ENCODE peak calls at places on chromosome 4, in four cellular contexts. W is K562, K is HepG2, N is GM12878. G is an unnamed sample.

GRCh38 chr4:179624768-179625181 is 2182.5 kb upstream of the AGA start:
- DNase-seq in W (no peak), K (no peak), N (no peak), G (no peak)

GRCh38 chr4:36256398-36256828 is 12.1 kb upstream of the ARAP2 start:
- DNase-seq in K (no peak), N (peak), W (no peak), G (no peak)

GRCh38 chr4:42562016-42562415 is 94.9 kb downstream of the ATP8A1 start:
- DNase-seq in K (no peak), W (no peak), N (no peak), G (no peak)

GRCh38 chr4:26458104-26458503 is 32.2 kb downstream of the CCKAR start:
- DNase-seq in K (no peak), W (no peak), N (no peak), G (no peak)

GRCh38 chr4:104906274-104906673 is 240.4 kb upstream of the TET2 start:
- DNase-seq in K (no peak), W (no peak), N (no peak), G (no peak)

GRCh38 chr4:183541081-183542045 is 36.5 kb downstream of the ING2 start:
- DNase-seq in W (no peak), K (no peak), N (no peak), G (no peak)

GRCh38 chr4:25938251-25939186 is 24.5 kb downstream of the SMIM20 start:
- DNase-seq in K (no peak), W (no peak), N (peak), G (no peak)

GRCh38 chr4:36277533-36277932 is 3.9 kb upstream of the DTHD1 start:
- DNase-seq in N (no peak), K (no peak), W (no peak), G (no peak)

GRCh38 chr4:4852591-4853362 is 6.7 kb upstream of the MSX1 start:
- DNase-seq in W (peak), K (no peak), N (no peak), G (no peak)

GRCh38 chr4:148289740-148290139 is 152.5 kb downstream of the NR3C2 start:
- DNase-seq in W (no peak), K (no peak), N (no peak), G (no peak)

GRCh38 chr4:121706595-121707021 is 9.8 kb upstream of the ANXA5 start:
- DNase-seq in N (no peak), K (no peak), W (no peak), G (no peak)

GRCh38 chr4:42489095-42489494 is 91.8 kb downstream of the SHISA3 start:
- DNase-seq in K (no peak), W (no peak), N (peak), G (no peak)

GRCh38 chr4:102533916-102534315 is 32.8 kb downstream of the NFKB1 start:
- DNase-seq in W (no peak), N (no peak), K (no peak), G (no peak)

GRCh38 chr4:146654976-146655761 is 16.5 kb downstream of the POU4F2 start:
- DNase-seq in K (no peak), N (no peak), W (no peak), G (peak)

GRCh38 chr4:80263541-80264351 is 2.7 kb upstream of the FGF5 start:
- DNase-seq in K (no peak), W (no peak), N (no peak), G (no peak)

GRCh38 chr4:93346840-93347239 is 481.7 kb upstream of the ATOH1 start:
- DNase-seq in W (no peak), N (no peak), K (no peak), G (no peak)

GRCh38 chr4:22334155-22334554 is 181.7 kb downstream of the ADGRA3 start:
- DNase-seq in K (peak), W (no peak), N (no peak), G (no peak)

GRCh38 chr4:2875556-2875955 is 31.9 kb downstream of the ADD1 start:
- DNase-seq in N (no peak), W (no peak), K (no peak), G (no peak)

GRCh38 chr4:2873329-2873728 is 29.7 kb downstream of the ADD1 start:
- DNase-seq in K (no peak), W (no peak), N (no peak), G (no peak)

GRCh38 chr4:2871466-2871865 is 27.8 kb downstream of the ADD1 start:
- DNase-seq in K (no peak), W (no peak), N (no peak), G (no peak)

GRCh38 chr4:2871911-2872310 is 28.3 kb downstream of the ADD1 start:
- DNase-seq in N (no peak), K (no peak), W (no peak), G (no peak)

DNA sequence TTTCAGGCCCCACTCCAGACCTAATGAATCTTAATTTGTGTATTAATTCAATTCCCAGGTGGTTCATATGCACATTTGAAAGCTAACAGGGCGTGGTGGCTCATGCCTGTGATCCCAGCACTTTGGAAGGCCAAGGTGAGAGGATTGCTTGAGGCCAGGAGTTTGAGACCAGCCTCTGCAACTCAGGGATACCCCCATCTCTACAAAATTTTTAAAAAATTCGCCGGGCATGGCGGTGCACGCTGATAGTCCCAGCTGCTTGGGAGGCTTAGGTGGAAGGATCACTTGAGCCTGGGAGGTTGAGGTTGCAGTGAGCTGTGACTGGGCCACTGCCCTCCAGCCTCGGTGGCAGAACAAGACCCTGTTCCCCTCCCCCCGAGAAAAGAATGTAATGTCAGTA is 31.2 kb downstream of the ADD1 start:
- DNase-seq in N (no peak), W (no peak), K (no peak), G (no peak)
- TF ChIP-seq FOXK2 in N (no peak), W (no peak), K (no peak), G (no peak)

GRCh38 chr4:8100696-8101095 is 57.9 kb downstream of the ABLIM2 start:
- DNase-seq in K (no peak), N (no peak), W (no peak), G (no peak)
- TF ChIP-seq FOXK2 in K (no peak), N (no peak), W (no peak), G (no peak)

GRCh38 chr4:95585016-95585695 is 36.4 kb upstream of the UNC5C start:
- DNase-seq in W (no peak), K (no peak), N (no peak), G (no peak)
- TF ChIP-seq FOXK2 in W (no peak), K (no peak), N (no peak), G (no peak)

DNA sequence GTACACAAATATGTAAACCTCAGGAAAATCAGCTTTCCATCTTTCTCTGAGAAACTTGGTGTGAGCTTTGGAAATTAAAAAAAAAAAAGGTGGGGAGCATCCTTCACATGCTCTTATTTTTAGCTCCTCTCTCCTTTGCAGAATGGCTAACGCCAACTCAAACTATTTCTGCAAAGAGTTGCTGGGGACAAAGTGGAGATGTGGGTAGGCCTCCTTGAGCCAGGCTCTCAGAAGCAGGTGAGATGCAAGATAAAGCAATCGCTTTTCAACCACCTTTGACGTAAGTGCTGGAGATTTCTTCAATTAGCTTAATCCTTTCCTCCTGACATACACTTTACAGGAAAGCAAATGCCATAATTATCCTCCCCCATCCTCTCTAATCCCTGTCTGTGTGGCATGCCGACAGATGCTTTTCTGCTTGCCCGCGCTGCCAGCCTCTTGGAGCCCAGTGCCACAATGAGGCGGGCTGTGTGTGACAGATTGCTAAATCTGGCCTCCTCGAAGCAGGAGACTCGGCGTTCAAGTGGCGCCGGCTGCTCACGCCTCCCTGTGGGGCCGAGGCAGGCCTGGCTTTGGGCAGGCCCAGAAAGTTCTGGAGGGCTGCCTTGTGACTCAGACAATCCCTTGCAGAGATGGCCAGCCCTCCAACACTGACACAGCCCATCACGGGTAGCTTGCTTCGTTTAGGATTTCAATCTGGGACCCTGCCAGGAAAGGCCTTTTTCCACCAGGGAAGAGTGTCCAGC is 64.9 kb upstream of the SOD3 start:
- DNase-seq in N (no peak), W (no peak), K (no peak), G (no peak)
- TF ChIP-seq FOXK2 in N (no peak), W (no peak), K (no peak), G (no peak)

GRCh38 chr4:84995386-84995785 is 28.9 kb upstream of the WDFY3 start:
- DNase-seq in K (no peak), W (no peak), N (no peak), G (no peak)
- TF ChIP-seq FOXK2 in K (no peak), W (no peak), N (no peak), G (no peak)

G was measured in HEK293T.